ENCODE peak calls at places on chromosomes 13 and 19, in nine cellular contexts. X, S, P, G, M, K, O, L and Z are unnamed samples.

GRCh38 chr19:34556500-34556899 is 74.9 kb downstream of the WTIP start:
- DNase-seq in X (peak), S (no peak), P (no peak), G (no peak), M (peak), K (no peak), O (peak), L (no peak), Z (peak)

GRCh38 chr13:36789061-36789460 is 30.0 kb upstream of the RFXAP start:
- DNase-seq in X (no peak), S (no peak), P (peak), G (peak), M (no peak), K (no peak), O (no peak), L (no peak), Z (peak)

GRCh38 chr19:47095707-47096704 is 17.6 kb downstream of the ZC3H4 start:
- DNase-seq in X (no peak), S (no peak), P (no peak), G (no peak), M (peak), K (no peak), O (no peak), L (no peak), Z (peak)

GRCh38 chr19:29665215-29665825 is at the start of gene PLEKHF1:
- DNase-seq in X (peak), S (peak), P (peak), G (peak), M (peak), K (peak), O (peak), L (peak), Z (peak)

GRCh38 chr13:98172570-98173405 is 4.3 kb downstream of the RNF113B start:
- DNase-seq in X (no peak), S (peak), P (peak), G (peak), M (no peak), K (peak), O (no peak), L (no peak), Z (peak)

GRCh38 chr13:75788494-75788991 is 152.4 kb downstream of the LMO7 start:
- DNase-seq in X (no peak), S (no peak), P (peak), G (peak), M (no peak), K (peak), O (no peak), L (no peak), Z (peak)

GRCh38 chr19:31160346-31160926 is 188.8 kb downstream of the TSHZ3 start:
- DNase-seq in X (no peak), S (no peak), P (peak), G (peak), M (no peak), K (no peak), O (no peak), L (no peak), Z (peak)

GRCh38 chr19:5559804-5560133 is 8.0 kb downstream of the TINCR start:
- DNase-seq in X (no peak), S (peak), P (no peak), G (no peak), M (no peak), K (no peak), O (no peak), L (no peak), Z (no peak)

GRCh38 chr13:26742691-26743358 is 17.8 kb downstream of the GPR12 start:
- DNase-seq in X (no peak), S (no peak), P (no peak), G (no peak), M (no peak), K (no peak), O (no peak), L (no peak), Z (no peak)

GRCh38 chr13:31172535-31172934 is 10.8 kb upstream of the HSPH1 start:
- DNase-seq in X (no peak), S (no peak), P (peak), G (peak), M (peak), K (peak), O (no peak), L (no peak), Z (peak)

GRCh38 chr19:37505958-37506386 is 767 bp upstream of the ZNF793 start:
- DNase-seq in X (no peak), S (no peak), P (no peak), G (no peak), M (no peak), K (no peak), O (no peak), L (no peak), Z (no peak)

GRCh38 chr13:113742000-113742441 is 17.0 kb upstream of the TMEM255B start:
- DNase-seq in X (peak), S (peak), P (peak), G (peak), M (peak), K (peak), O (no peak), L (no peak), Z (peak)

GRCh38 chr19:30049226-30049625 is 107.2 kb downstream of the URI1 start:
- DNase-seq in X (no peak), S (no peak), P (no peak), G (no peak), M (no peak), K (no peak), O (no peak), L (no peak), Z (no peak)

GRCh38 chr13:99352351-99353271 is 45.4 kb upstream of the GPR183 start:
- DNase-seq in X (no peak), S (no peak), P (no peak), G (no peak), M (no peak), K (no peak), O (no peak), L (no peak), Z (no peak)

GRCh38 chr13:95641961-95642621 is 2.4 kb downstream of the DZIP1 start:
- DNase-seq in X (no peak), S (peak), P (peak), G (peak), M (no peak), K (peak), O (no peak), L (peak), Z (peak)

GRCh38 chr19:33175886-33176669 is 18.1 kb upstream of the LRP3 start:
- DNase-seq in X (peak), S (peak), P (peak), G (peak), M (no peak), K (peak), O (no peak), L (no peak), Z (peak)

GRCh38 chr19:48728882-48729645 is 9.5 kb upstream of the MAMSTR start:
- DNase-seq in X (no peak), S (no peak), P (no peak), G (no peak), M (no peak), K (no peak), O (no peak), L (no peak), Z (no peak)

GRCh38 chr13:37636701-37637100 is 38.1 kb upstream of the POSTN start:
- DNase-seq in X (no peak), S (no peak), P (no peak), G (no peak), M (no peak), K (no peak), O (no peak), L (no peak), Z (no peak)

GRCh38 chr13:37058801-37059135 is 720 bp downstream of the SUPT20H start:
- DNase-seq in X (no peak), S (peak), P (no peak), G (no peak), M (no peak), K (no peak), O (no peak), L (no peak), Z (peak)

GRCh38 chr19:38691938-38692457 is 44.5 kb downstream of the ACTN4 start:
- DNase-seq in X (no peak), S (peak), P (peak), G (peak), M (peak), K (peak), O (no peak), L (no peak), Z (peak)

GRCh38 chr13:109700176-109700575 is 86.2 kb downstream of the IRS2 start:
- DNase-seq in X (no peak), S (peak), P (peak), G (peak), M (no peak), K (peak), O (no peak), L (no peak), Z (no peak)

GRCh38 chr19:14048439-14049153 is 13.3 kb downstream of the PALM3 start:
- DNase-seq in X (peak), S (peak), P (no peak), G (no peak), M (no peak), K (peak), O (peak), L (peak), Z (peak)

GRCh38 chr19:39217094-39217493 is 13.0 kb upstream of the SYCN start:
- DNase-seq in X (no peak), S (no peak), P (no peak), G (no peak), M (no peak), K (no peak), O (no peak), L (no peak), Z (no peak)

GRCh38 chr19:3748965-3749364 is 12.5 kb downstream of the APBA3 start:
- DNase-seq in X (no peak), S (no peak), P (no peak), G (no peak), M (no peak), K (no peak), O (no peak), L (no peak), Z (no peak)

GRCh38 chr19:7476241-7476640 is 12.6 kb downstream of the PEX11G start:
- DNase-seq in X (no peak), S (peak), P (no peak), G (no peak), M (no peak), K (no peak), O (no peak), L (no peak), Z (no peak)

GRCh38 chr19:37986048-37986750 is 79.2 kb downstream of the SIPA1L3 start:
- DNase-seq in X (no peak), S (no peak), P (no peak), G (no peak), M (no peak), K (no peak), O (no peak), L (no peak), Z (no peak)

GRCh38 chr13:40639226-40639681 is 27.2 kb downstream of the FOXO1 start:
- DNase-seq in X (no peak), S (no peak), P (no peak), G (peak), M (no peak), K (peak), O (no peak), L (no peak), Z (peak)

GRCh38 chr19:48064509-48064908 is 20.6 kb upstream of the CABP5 start:
- DNase-seq in X (no peak), S (no peak), P (peak), G (no peak), M (no peak), K (peak), O (peak), L (no peak), Z (no peak)

GRCh38 chr19:5058456-5059190 is 89.7 kb downstream of the KDM4B start:
- DNase-seq in X (no peak), S (no peak), P (peak), G (no peak), M (no peak), K (no peak), O (no peak), L (no peak), Z (peak)

GRCh38 chr19:42516771-42517170 is 11.5 kb downstream of the CEACAM1 start:
- DNase-seq in X (no peak), S (no peak), P (no peak), G (no peak), M (no peak), K (no peak), O (no peak), L (no peak), Z (no peak)

GRCh38 chr13:20873348-20873747 is 29.2 kb downstream of the XPO4 start:
- DNase-seq in X (no peak), S (no peak), P (peak), G (peak), M (no peak), K (peak), O (no peak), L (peak), Z (peak)

GRCh38 chr19:45178262-45179062 is at the start of gene BLOC1S3:
- DNase-seq in X (peak), S (peak), P (peak), G (peak), M (peak), K (peak), O (peak), L (peak), Z (peak)

GRCh38 chr19:45175663-45176345 is 2.2 kb downstream of the TRAPPC6A start:
- DNase-seq in X (no peak), S (no peak), P (no peak), G (no peak), M (no peak), K (no peak), O (no peak), L (no peak), Z (peak)

GRCh38 chr19:45179848-45180370 is 1.3 kb downstream of the BLOC1S3 start:
- DNase-seq in X (no peak), S (no peak), P (no peak), G (no peak), M (no peak), K (no peak), O (no peak), L (no peak), Z (no peak)

GRCh38 chr19:45179063-45179847 is 671 bp downstream of the BLOC1S3 start:
- DNase-seq in X (peak), S (peak), P (peak), G (no peak), M (no peak), K (peak), O (no peak), L (no peak), Z (peak)

DNA sequence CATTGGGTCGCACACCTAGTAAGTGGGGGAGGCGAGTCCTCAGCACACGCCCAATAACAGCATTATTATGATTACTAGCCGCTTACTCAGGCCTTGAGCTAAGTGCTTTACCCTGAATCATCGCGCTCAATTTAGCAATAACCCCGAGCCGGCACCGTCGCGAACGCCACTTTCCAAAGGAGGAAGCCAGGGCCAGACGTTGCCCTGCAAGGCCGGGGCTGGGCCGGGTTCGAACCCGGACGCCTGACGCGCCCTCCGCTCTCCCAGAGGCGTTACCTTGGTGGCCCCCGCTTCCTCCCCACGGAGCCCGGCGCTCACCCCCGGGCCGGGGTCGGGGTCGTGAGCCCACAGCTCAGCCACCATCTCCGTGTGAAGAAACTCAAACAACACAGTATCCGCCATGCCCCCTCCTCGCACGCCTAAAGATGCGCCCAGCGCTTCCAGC is at the start of gene TRAPPC6A:
- DNase-seq in X (no peak), S (no peak), P (peak), G (peak), M (no peak), K (peak), O (no peak), L (no peak), Z (peak)
- H3K9ac ChIP-seq in X (peak), S (peak), P (peak), G (peak), M (peak), K (peak), O (peak), L (peak), Z (peak)

DNA sequence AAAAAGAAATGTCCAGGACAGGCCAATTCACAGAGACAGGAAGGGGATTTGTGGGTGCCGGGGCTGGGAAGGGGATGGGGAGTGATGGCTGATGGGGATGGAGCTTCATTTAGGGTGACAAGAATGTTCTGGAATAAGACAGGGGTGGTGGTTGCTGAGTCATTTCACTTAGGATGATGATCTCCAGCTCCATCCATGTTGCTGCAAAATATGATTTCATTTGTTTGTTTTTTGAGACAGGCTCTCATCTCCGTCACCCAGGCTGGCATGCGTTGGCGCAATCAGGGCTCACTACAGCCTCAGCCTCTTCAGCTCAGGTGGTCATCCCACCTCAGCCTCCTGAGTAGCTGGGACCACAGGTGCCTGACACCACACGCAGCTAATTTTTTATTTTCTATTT is 3.1 kb upstream of the JSRP1 start:
- DNase-seq in X (peak), S (no peak), P (peak), G (no peak), M (no peak), K (no peak), O (no peak), L (no peak), Z (peak)
- H3K9ac ChIP-seq in X (no peak), S (no peak), P (no peak), G (no peak), M (no peak), K (no peak), O (no peak), L (no peak), Z (no peak)

GRCh38 chr19:18158471-18158870 is 5.5 kb downstream of the PIK3R2 start:
- DNase-seq in X (no peak), S (no peak), P (no peak), G (no peak), M (no peak), K (no peak), O (no peak), L (no peak), Z (no peak)
- H3K9ac ChIP-seq in X (no peak), S (no peak), P (no peak), G (no peak), M (no peak), K (no peak), O (no peak), L (no peak), Z (no peak)

GRCh38 chr13:30112602-30113435 is 194.5 kb downstream of the KATNAL1 start:
- DNase-seq in X (peak), S (peak), P (peak), G (peak), M (peak), K (peak), O (peak), L (peak), Z (peak)
- H3K9ac ChIP-seq in X (no peak), S (no peak), P (no peak), G (no peak), M (no peak), K (peak), O (no peak), L (no peak), Z (peak)